ENCODE peak calls at places on chromosomes 12 and 14, in eight cellular contexts. Q, T, O, W, N, R, K and C are unnamed samples.

GRCh38 chr12:70719672-70720420 is 82.6 kb upstream of the PTPRB start:
- DNase-seq in Q (no peak), T (peak; percentile 66), N (peak; percentile 65), R (no peak), W (no peak), K (no peak), O (peak; percentile 74), C (peak; percentile 37)

GRCh38 chr12:23217158-23217557 is 592.2 kb downstream of the ETNK1 start:
- DNase-seq in T (no peak), O (no peak), W (no peak), Q (no peak), N (no peak), K (no peak), R (no peak), C (no peak)

GRCh38 chr12:51534675-51535074 is 56.4 kb upstream of the SCN8A start:
- DNase-seq in N (no peak), Q (no peak), K (no peak), O (no peak), W (no peak), T (no peak), R (no peak), C (no peak)

GRCh38 chr12:29208935-29209701 is 60.0 kb downstream of the FAR2 start:
- DNase-seq in R (no peak), W (no peak), K (no peak), Q (no peak), N (no peak), T (no peak), O (no peak), C (no peak)

GRCh38 chr12:85277900-85278597 is 2.0 kb upstream of the ALX1 start:
- DNase-seq in W (no peak), R (no peak), N (no peak), Q (no peak), K (no peak), T (no peak), O (peak; percentile 24), C (no peak)

GRCh38 chr14:24224618-24225071 is 7.5 kb downstream of the NEDD8 start:
- DNase-seq in N (no peak), Q (no peak), W (no peak), K (peak; percentile 47), T (peak; percentile 97), R (no peak), O (no peak), C (no peak)

GRCh38 chr12:75894965-75895754 is 136.4 kb downstream of the PHLDA1 start:
- DNase-seq in K (no peak), R (no peak), N (no peak), O (no peak), Q (no peak), W (no peak), T (no peak), C (no peak)

GRCh38 chr12:113016796-113017195 is 38.5 kb downstream of the OAS2 start:
- DNase-seq in N (no peak), Q (no peak), W (no peak), K (no peak), R (no peak), T (no peak), O (no peak), C (no peak)

GRCh38 chr12:78306236-78306635 is 475.5 kb downstream of the NAV3 start:
- DNase-seq in N (no peak), R (no peak), W (no peak), T (no peak), K (no peak), Q (no peak), O (no peak), C (no peak)

GRCh38 chr12:27076930-27077329 is 5.4 kb downstream of the C12orf71 start:
- DNase-seq in W (no peak), Q (no peak), O (no peak), R (no peak), T (no peak), N (no peak), K (no peak), C (no peak)